ENCODE peak calls at places on chromosomes 13 and 19, in seven cellular contexts. W, V, N, O, A, K and G are unnamed samples.

GRCh38 chr13:98301721-98302120 is 124.7 kb upstream of the RNF113B start:
- DNase-seq in W (no peak), V (no peak), N (no peak), O (no peak), A (no peak), K (no peak), G (no peak)

GRCh38 chr13:112608212-112608611 is 20.3 kb upstream of the TUBGCP3 start:
- DNase-seq in W (no peak), V (no peak), N (no peak), O (no peak), A (no peak), K (no peak), G (no peak)

GRCh38 chr19:19204181-19204580 is 967 bp upstream of the NR2C2AP start:
- DNase-seq in W (no peak), V (no peak), N (no peak), O (no peak), A (no peak), K (no peak), G (no peak)

GRCh38 chr19:41217741-41218140 is 1.3 kb upstream of the AXL start:
- DNase-seq in W (no peak), V (no peak), N (no peak), O (no peak), A (no peak), K (no peak), G (no peak)

GRCh38 chr19:30637926-30638325 is 265.7 kb downstream of the ZNF536 start:
- DNase-seq in W (no peak), V (no peak), N (no peak), O (no peak), A (no peak), K (no peak), G (no peak)

GRCh38 chr19:41367848-41368301 is 3.9 kb upstream of the B9D2 start:
- DNase-seq in W (no peak), V (no peak), N (no peak), O (peak; percentile 65), A (no peak), K (no peak), G (no peak)

GRCh38 chr13:74927823-74928222 is 554.1 kb downstream of the TBC1D4 start:
- DNase-seq in W (no peak), V (no peak), N (no peak), O (no peak), A (no peak), K (no peak), G (no peak)

GRCh38 chr13:27977476-27978300 is 8.6 kb upstream of the CDX2 start:
- DNase-seq in W (no peak), V (no peak), N (no peak), O (no peak), A (no peak), K (no peak), G (no peak)

GRCh38 chr19:29875931-29876330 is 64.1 kb downstream of the CCNE1 start:
- DNase-seq in W (no peak), V (no peak), N (no peak), O (no peak), A (no peak), K (no peak), G (no peak)

GRCh38 chr19:19115954-19116353 is 22.3 kb downstream of the TMEM161A start:
- DNase-seq in W (no peak), V (no peak), N (no peak), O (peak; percentile 37), A (peak; percentile 53), K (peak; percentile 74), G (no peak)

GRCh38 chr19:10295305-10295846 is 5.6 kb downstream of the ICAM5 start:
- DNase-seq in W (peak; percentile 57), V (peak; percentile 46), N (no peak), O (no peak), A (no peak), K (no peak), G (no peak)